ENCODE peak calls at places on chromosomes 11 and 22, in six cellular contexts. D is right atrium auricular region, O is adrenal gland, H is fibroblast of the aortic adventitia, I is coronary artery, G is heart left ventricle. A is an unnamed sample.

GRCh38 chr11:834371-835316 is 1.9 kb downstream of the CD151 start:
- DNase-seq in H (peak; percentile 58), O (peak; percentile 91), G (peak; percentile 88), I (peak; percentile 94), D (peak; percentile 82), A (no peak)

GRCh38 chr22:29801153-29801552 is 34.0 kb downstream of the UQCR10 start:
- DNase-seq in H (no peak), O (peak; percentile 50), G (no peak), I (no peak), D (no peak), A (no peak)

GRCh38 chr11:100739636-100740035 is 52.5 kb downstream of the ARHGAP42 start:
- DNase-seq in I (no peak), G (peak; percentile 38), H (peak; percentile 73), O (peak; percentile 32), D (no peak), A (peak; percentile 90)

GRCh38 chr22:43110444-43110926 is at the start of gene BIK:
- DNase-seq in I (no peak), D (no peak), H (peak; percentile 19), G (no peak), O (peak; percentile 56), A (no peak)

GRCh38 chr11:29343465-29344333 is 673.1 kb downstream of the KCNA4 start:
- DNase-seq in G (peak; percentile 6), H (peak; percentile 55), D (no peak), O (peak; percentile 68), I (no peak), A (no peak)

GRCh38 chr22:24550028-24550901 is 4.7 kb downstream of the GUCD1 start:
- DNase-seq in D (no peak), G (no peak), I (no peak), O (no peak), H (peak; percentile 15), A (no peak)

GRCh38 chr22:50525104-50525958 is at the start of gene SCO2:
- DNase-seq in I (peak; percentile 95), O (peak; percentile 96), D (peak; percentile 96), G (peak; percentile 97), H (peak; percentile 95), A (peak; percentile 91)

GRCh38 chr22:46657996-46658947 is 38.1 kb downstream of the GRAMD4 start:
- DNase-seq in G (no peak), O (no peak), I (no peak), D (no peak), H (no peak), A (no peak)

GRCh38 chr11:98940913-98941312 is 79.8 kb upstream of the CNTN5 start:
- DNase-seq in D (no peak), I (no peak), H (no peak), O (no peak), G (no peak), A (no peak)

GRCh38 chr22:27875951-27876350 is 43.1 kb downstream of the PITPNB start:
- DNase-seq in H (no peak), I (no peak), G (no peak), O (no peak), D (no peak), A (no peak)

GRCh38 chr11:112277029-112277428 is 16.4 kb upstream of the PLET1 start:
- DNase-seq in H (no peak), G (no peak), D (no peak), I (no peak), O (no peak), A (no peak)

GRCh38 chr11:29324328-29324727 is 692.5 kb downstream of the KCNA4 start:
- DNase-seq in I (no peak), D (no peak), H (peak; percentile 57), O (no peak), G (no peak), A (no peak)

GRCh38 chr11:69464621-69464960 is 16.9 kb upstream of the LINC01488 start:
- DNase-seq in I (no peak), O (no peak), G (no peak), D (no peak), H (no peak), A (no peak)

GRCh38 chr22:37892566-37893338 is 13.3 kb upstream of the MICALL1 start:
- DNase-seq in O (peak; percentile 56), H (peak; percentile 26), I (no peak), G (peak; percentile 59), D (no peak), A (no peak)

GRCh38 chr11:14541180-14541579 is 21.0 kb upstream of the PSMA1 start:
- DNase-seq in D (peak; percentile 73), H (peak; percentile 33), O (peak; percentile 33), G (peak; percentile 54), I (no peak), A (no peak)

GRCh38 chr11:67632175-67632981 is 2.6 kb upstream of the NUDT8 start:
- DNase-seq in H (no peak), D (no peak), G (no peak), I (peak; percentile 65), O (no peak), A (no peak)

GRCh38 chr22:39147335-39148023 is 5.0 kb downstream of the CBX7 start:
- DNase-seq in D (no peak), O (no peak), H (no peak), G (no peak), I (no peak), A (no peak)

GRCh38 chr11:35376613-35377012 is 42.7 kb downstream of the SLC1A2 start:
- DNase-seq in G (no peak), O (no peak), D (no peak), I (no peak), H (peak; percentile 33), A (no peak)

GRCh38 chr11:1052133-1053011 is 15.9 kb upstream of the MUC6 start:
- DNase-seq in O (peak; percentile 13), G (no peak), D (no peak), I (no peak), H (no peak), A (no peak)

GRCh38 chr22:29306175-29306829 is at the start of gene GAS2L1:
- DNase-seq in H (peak; percentile 76), D (peak; percentile 89), I (peak; percentile 91), O (peak; percentile 88), G (peak; percentile 90), A (no peak)

GRCh38 chr22:38953577-38954413 is 3.6 kb upstream of the APOBEC3A start:
- DNase-seq in O (no peak), G (no peak), H (no peak), I (no peak), D (no peak), A (no peak)

GRCh38 chr11:76783294-76783900 is at the start of gene TSKU:
- DNase-seq in G (no peak), D (no peak), I (no peak), H (no peak), O (no peak), A (no peak)

GRCh38 chr22:44497218-44497903 is 672 bp downstream of the RTL6 start:
- DNase-seq in G (no peak), O (peak; percentile 65), H (no peak), I (no peak), D (peak; percentile 59), A (no peak)

GRCh38 chr11:77140231-77140959 is 12.3 kb downstream of the MYO7A start:
- DNase-seq in I (no peak), O (peak; percentile 93), G (peak; percentile 69), D (peak; percentile 72), H (peak; percentile 80), A (no peak)

DNA sequence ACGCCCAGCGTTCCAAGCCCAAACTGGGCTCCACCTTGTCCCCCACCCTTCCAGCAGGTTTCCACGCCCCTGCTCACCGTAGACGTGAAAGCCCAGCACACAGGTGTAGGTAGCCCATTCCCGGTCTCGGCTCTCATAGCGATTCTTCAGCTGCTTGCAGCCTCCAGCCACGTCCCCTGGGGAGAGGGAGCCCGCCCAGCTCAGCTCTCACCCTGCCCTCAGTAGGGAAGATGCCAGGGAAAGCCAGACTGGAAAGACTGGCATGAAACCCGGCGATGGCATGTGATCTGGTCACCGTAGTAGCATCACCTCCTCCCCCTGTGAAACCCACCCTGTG is 1.4 kb upstream of the MTA2 start:
- DNase-seq in D (no peak), G (no peak), I (no peak), H (peak; percentile 13), O (no peak), A (no peak)
- H3K4me3 ChIP-seq in D (peak overlapping the region; percentile 93), G (peak overlapping the region; percentile 88), I (peak overlapping the region; percentile 90), H (peak overlapping the region; percentile 58), O (peak overlapping the region; percentile 99), A (peak overlapping the region; percentile 77)

GRCh38 chr11:56394381-56394780 is 18.1 kb upstream of the OR5AL1 start:
- DNase-seq in O (no peak), D (no peak), I (no peak), G (no peak), H (no peak), A (no peak)

DNA sequence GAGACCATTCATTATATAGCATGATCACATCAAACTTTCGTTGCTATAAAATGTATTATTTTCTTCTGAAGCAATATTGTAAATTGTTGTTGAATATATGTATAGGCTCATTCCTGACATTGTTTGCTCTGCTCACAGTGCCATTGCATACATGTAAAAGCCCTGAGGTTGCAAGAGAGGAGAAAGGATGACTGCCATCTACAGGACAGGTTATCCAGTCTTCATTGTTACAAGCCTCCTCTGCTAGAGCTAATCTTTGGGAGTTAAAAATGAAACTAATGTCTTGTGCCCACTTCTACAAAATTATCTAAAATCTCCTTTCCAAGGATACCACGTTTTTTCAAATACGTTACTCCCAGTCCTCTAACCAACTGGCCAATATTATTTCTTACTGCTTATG is 16.4 kb upstream of the OR5AL1 start:
- DNase-seq in I (no peak), H (no peak), G (no peak), D (no peak), O (no peak), A (no peak)
- TF ChIP-seq CTCF in I (no peak), H (no peak), G (no peak), D (no peak), O (no peak), A (no peak)

DNA sequence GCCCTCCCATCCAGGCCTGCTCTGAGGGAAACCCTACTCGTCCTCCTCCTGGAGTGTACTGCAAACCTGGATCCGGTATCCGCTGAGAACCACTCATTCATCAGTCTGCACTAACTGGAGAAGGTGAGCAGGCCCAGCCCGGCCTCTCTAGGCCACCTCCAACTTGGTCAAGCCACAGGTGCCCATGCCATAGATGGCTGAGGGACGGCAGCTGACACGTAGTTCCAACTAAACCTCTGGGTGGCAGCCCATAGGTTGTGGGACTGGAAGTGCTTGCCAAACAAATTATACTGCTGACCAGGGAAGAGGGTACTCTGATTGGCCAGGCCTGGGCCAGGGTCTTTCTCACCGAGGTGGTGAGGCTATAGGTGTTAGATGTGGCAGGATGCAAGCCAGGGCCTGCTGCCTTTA is 5.9 kb downstream of the KCNQ1OT1 start:
- DNase-seq in O (peak; percentile 19), D (no peak), H (no peak), I (no peak), G (no peak), A (no peak)
- H3K4me3 ChIP-seq in O (no peak overlapping the region), D (no peak overlapping the region), H (no peak overlapping the region), I (no peak overlapping the region), G (no peak overlapping the region), A (no peak overlapping the region)

GRCh38 chr11:9264381-9265210 is 554 bp downstream of the DENND5A start:
- DNase-seq in D (peak; percentile 90), I (peak; percentile 85), G (peak; percentile 65), H (peak; percentile 89), O (peak; percentile 64), A (peak; percentile 43)

GRCh38 chr11:9265211-9266131 is at the start of gene DENND5A:
- DNase-seq in O (peak; percentile 83), I (peak; percentile 90), H (peak; percentile 73), D (peak; percentile 78), G (peak; percentile 91), A (peak; percentile 61)

GRCh38 chr11:9266132-9266736 is 1.1 kb upstream of the DENND5A start:
- DNase-seq in I (no peak), H (no peak), G (no peak), D (no peak), O (no peak), A (no peak)

GRCh38 chr11:9263840-9264380 is 1.2 kb downstream of the DENND5A start:
- DNase-seq in O (no peak), I (no peak), G (no peak), H (no peak), D (no peak), A (no peak)

GRCh38 chr11:9260182-9261146 is 4.7 kb downstream of the DENND5A start:
- DNase-seq in G (no peak), H (no peak), O (no peak), D (no peak), I (no peak), A (no peak)
- TF ChIP-seq CTCF in G (no peak), H (peak; percentile 33), O (peak; percentile 21), D (no peak), I (no peak), A (peak; percentile 35)